ENCODE peak calls at places on chromosomes 5 and 9, in ten cellular contexts. P is H1, L is cardiac fibroblast, E is right atrium auricular region, F is IMR-90, X is choroid plexus epithelial cell, H is ovary, Z is astrocyte of the spinal cord, D is fibroblast of mammary gland, K is pancreas. M is an unnamed sample.

GRCh38 chr5:68727931-68728330 is 365.9 kb upstream of the SLC30A5 start:
- DNase-seq in P (no peak), L (no peak), E (no peak), F (no peak), X (no peak), H (no peak), Z (no peak), D (no peak), K (no peak), M (no peak)

GRCh38 chr5:168850683-168851082 is 271.5 kb upstream of the PANK3 start:
- DNase-seq in P (no peak), L (no peak), E (no peak), F (no peak), X (no peak), H (no peak), Z (no peak), D (no peak), K (no peak), M (no peak)

GRCh38 chr5:81803812-81804211 is 52.9 kb upstream of the SSBP2 start:
- DNase-seq in P (no peak), L (no peak), E (no peak), F (no peak), X (no peak), H (no peak), Z (no peak), D (no peak), K (no peak), M (no peak)

GRCh38 chr5:118698774-118699173 is 289.6 kb downstream of the DTWD2 start:
- DNase-seq in P (no peak), L (no peak), E (no peak), F (no peak), X (no peak), H (no peak), Z (no peak), D (no peak), K (no peak), M (no peak)

GRCh38 chr5:13632676-13633075 is 311.8 kb downstream of the DNAH5 start:
- DNase-seq in P (no peak), L (no peak), E (no peak), F (peak), X (no peak), H (no peak), Z (no peak), D (no peak), K (no peak), M (no peak)

GRCh38 chr9:136926154-136926704 is 18.3 kb downstream of the FBXW5 start:
- DNase-seq in P (no peak), L (no peak), E (no peak), F (no peak), X (peak), H (no peak), Z (no peak), D (no peak), K (no peak), M (no peak)

GRCh38 chr9:17470015-17470414 is 108.9 kb upstream of the SH3GL2 start:
- DNase-seq in P (no peak), L (no peak), E (no peak), F (no peak), X (no peak), H (no peak), Z (no peak), D (no peak), K (no peak), M (no peak)

GRCh38 chr5:176192094-176192721 is 46.0 kb upstream of the SIMC1 start:
- DNase-seq in P (no peak), L (no peak), E (no peak), F (no peak), X (no peak), H (no peak), Z (no peak), D (no peak), K (no peak), M (no peak)

GRCh38 chr9:85163415-85163814 is 493.9 kb downstream of the NTRK2 start:
- DNase-seq in P (no peak), L (peak), E (no peak), F (no peak), X (no peak), H (no peak), Z (no peak), D (peak), K (no peak), M (no peak)

GRCh38 chr9:69885474-69885929 is 64.9 kb downstream of the CFAP95 start:
- DNase-seq in P (no peak), L (peak), E (no peak), F (no peak), X (peak), H (no peak), Z (peak), D (no peak), K (no peak), M (no peak)

GRCh38 chr9:69885931-69886330 is 65.3 kb downstream of the CFAP95 start:
- DNase-seq in P (no peak), L (no peak), E (no peak), F (no peak), X (no peak), H (no peak), Z (no peak), D (no peak), K (no peak), M (no peak)

GRCh38 chr9:69877852-69878507 is 57.4 kb downstream of the CFAP95 start:
- DNase-seq in P (no peak), L (peak), E (no peak), F (peak), X (peak), H (no peak), Z (peak), D (peak), K (no peak), M (no peak)

GRCh38 chr9:69888876-69889585 is 68.4 kb downstream of the CFAP95 start:
- DNase-seq in P (no peak), L (no peak), E (no peak), F (no peak), X (no peak), H (no peak), Z (no peak), D (no peak), K (no peak), M (no peak)

GRCh38 chr9:69882998-69883565 is 62.5 kb downstream of the CFAP95 start:
- DNase-seq in P (no peak), L (no peak), E (no peak), F (no peak), X (no peak), H (no peak), Z (no peak), D (no peak), K (no peak), M (no peak)
- H3K4me3 ChIP-seq in P (no peak), L (no peak), E (no peak), F (no peak), X (no peak), H (no peak), Z (no peak), D (no peak), K (no peak), M (no peak)

GRCh38 chr9:123524866-123525265 is 168.9 kb downstream of the CRB2 start:
- DNase-seq in P (no peak), L (no peak), E (no peak), F (no peak), X (no peak), H (no peak), Z (no peak), D (no peak), K (no peak), M (no peak)

GRCh38 chr9:123525957-123526356 is 170.0 kb downstream of the CRB2 start:
- DNase-seq in P (no peak), L (no peak), E (no peak), F (no peak), X (no peak), H (no peak), Z (no peak), D (no peak), K (no peak), M (no peak)

GRCh38 chr9:123522921-123523320 is 166.9 kb downstream of the CRB2 start:
- DNase-seq in P (no peak), L (no peak), E (no peak), F (no peak), X (no peak), H (no peak), Z (no peak), D (no peak), K (no peak), M (no peak)

GRCh38 chr9:123525424-123525823 is 169.4 kb downstream of the CRB2 start:
- DNase-seq in P (no peak), L (no peak), E (no peak), F (no peak), X (no peak), H (no peak), Z (no peak), D (no peak), K (no peak), M (no peak)

DNA sequence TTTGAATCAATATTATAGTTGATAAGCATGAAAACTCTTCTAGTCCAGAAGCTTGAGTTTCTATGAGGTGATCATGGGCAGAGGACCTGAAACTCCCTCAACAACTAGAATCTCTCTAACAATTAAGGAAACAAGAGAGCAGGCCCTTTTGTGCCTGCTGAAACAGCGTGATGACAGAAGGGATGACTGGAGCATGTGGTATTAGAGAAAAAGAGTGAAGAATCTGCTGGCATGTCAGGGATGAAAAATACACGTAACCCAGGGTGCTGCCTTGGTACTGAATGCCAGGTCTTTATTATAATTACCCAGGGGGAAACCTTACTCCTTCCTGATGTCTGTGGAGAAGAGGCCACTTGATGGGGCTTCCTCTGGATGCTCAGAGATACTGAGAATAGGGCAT is 167.8 kb downstream of the CRB2 start:
- DNase-seq in P (no peak), L (no peak), E (no peak), F (no peak), X (no peak), H (no peak), Z (no peak), D (no peak), K (no peak), M (no peak)
- H3K4me3 ChIP-seq in P (no peak), L (no peak), E (no peak), F (no peak), X (no peak), H (no peak), Z (no peak), D (no peak), K (no peak), M (no peak)

GRCh38 chr5:179530069-179530998 is 20.0 kb upstream of the RUFY1 start:
- DNase-seq in P (peak), L (peak), E (peak), F (no peak), X (peak), H (peak), Z (no peak), D (peak), K (no peak), M (no peak)

GRCh38 chr5:179533907-179534306 is 16.4 kb upstream of the RUFY1 start:
- DNase-seq in P (no peak), L (no peak), E (no peak), F (no peak), X (no peak), H (no peak), Z (no peak), D (no peak), K (no peak), M (no peak)

GRCh38 chr5:179536676-179537075 is 13.7 kb upstream of the RUFY1 start:
- DNase-seq in P (no peak), L (no peak), E (no peak), F (no peak), X (no peak), H (no peak), Z (no peak), D (no peak), K (no peak), M (no peak)

GRCh38 chr5:179533024-179533423 is 17.3 kb upstream of the RUFY1 start:
- DNase-seq in P (no peak), L (no peak), E (no peak), F (no peak), X (no peak), H (no peak), Z (no peak), D (no peak), K (no peak), M (no peak)

GRCh38 chr5:179534431-179534830 is 15.9 kb upstream of the RUFY1 start:
- DNase-seq in P (no peak), L (no peak), E (no peak), F (no peak), X (no peak), H (no peak), Z (no peak), D (no peak), K (no peak), M (no peak)
- H3K4me3 ChIP-seq in P (no peak), L (no peak), E (no peak), F (no peak), X (no peak), H (no peak), Z (no peak), D (no peak), K (no peak), M (no peak)

DNA sequence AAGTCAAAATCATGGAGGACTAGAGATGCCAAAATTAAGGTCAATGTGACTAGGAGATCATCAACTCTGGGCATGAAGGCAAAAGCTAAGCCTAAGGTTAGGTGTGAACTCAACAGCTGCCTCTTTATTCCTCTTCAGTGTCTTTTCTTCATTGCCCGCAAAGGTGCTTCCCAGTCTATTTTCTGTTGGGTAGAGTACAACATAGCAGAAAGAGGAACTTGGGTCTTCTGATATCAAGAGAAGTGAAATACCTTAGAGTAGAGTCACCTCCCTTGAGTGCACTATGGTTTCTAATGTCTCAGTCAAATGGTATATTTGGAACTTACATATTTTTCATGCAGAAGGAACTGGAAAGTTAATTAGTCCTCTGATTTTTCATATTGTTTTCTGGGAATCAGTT is 122.5 kb upstream of the GRIN3A start:
- DNase-seq in P (no peak), L (no peak), E (no peak), F (no peak), X (no peak), H (no peak), Z (no peak), D (no peak), K (no peak), M (no peak)
- H3K4me3 ChIP-seq in P (no peak), L (no peak), E (no peak), F (no peak), X (no peak), H (no peak), Z (no peak), D (no peak), K (no peak), M (no peak)

GRCh38 chr5:84383816-84384603 is 670 bp downstream of the EDIL3 start:
- DNase-seq in P (peak), L (peak), E (no peak), F (peak), X (peak), H (peak), Z (peak), D (peak), K (no peak), M (no peak)
- H3K4me3 ChIP-seq in P (peak), L (peak), E (peak), F (peak), X (peak), H (peak), Z (peak), D (peak), K (peak), M (peak)

DNA sequence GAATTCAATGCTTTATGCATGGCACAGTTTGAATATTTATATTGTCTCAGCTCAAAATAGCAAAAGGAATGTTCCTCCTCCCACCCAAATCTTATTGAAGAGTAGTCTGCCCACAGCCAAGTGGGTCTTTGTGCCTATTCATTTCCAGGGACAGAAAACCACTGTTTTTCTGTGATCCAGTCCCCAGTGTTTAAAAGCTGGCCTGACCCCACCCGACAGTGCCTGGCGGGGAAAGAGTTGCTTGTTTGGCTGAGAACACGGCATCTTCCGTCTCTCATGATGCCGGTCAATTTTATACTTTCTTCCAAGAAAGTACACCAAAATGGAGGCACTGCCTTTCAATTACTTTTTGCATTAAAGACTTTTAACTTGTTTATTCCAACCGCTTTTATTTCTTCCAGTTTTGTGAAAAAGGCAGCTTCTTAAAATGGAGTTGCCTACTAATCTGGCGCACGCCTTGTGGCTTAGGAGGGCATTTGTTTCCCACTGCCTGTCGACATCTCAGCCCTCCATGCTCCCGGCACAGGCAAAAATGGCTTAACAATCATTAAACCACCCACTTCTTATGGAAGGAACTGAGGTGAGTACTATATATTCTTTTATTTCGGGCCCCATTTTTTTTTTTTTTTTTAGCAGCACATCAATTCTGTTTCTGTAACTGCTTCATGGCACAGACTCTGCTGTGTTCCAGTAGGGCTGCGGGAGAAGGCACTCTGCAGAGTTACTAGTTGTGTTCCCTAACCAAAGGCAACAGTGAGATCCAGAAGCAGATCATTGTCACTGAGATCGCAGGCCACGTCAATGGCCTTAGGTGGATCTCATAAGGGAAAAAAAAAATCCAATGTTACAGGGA is 52.2 kb downstream of the HABP4 start:
- DNase-seq in P (no peak), L (no peak), E (no peak), F (no peak), X (no peak), H (no peak), Z (no peak), D (no peak), K (no peak), M (no peak)
- H3K4me3 ChIP-seq in P (no peak), L (no peak), E (no peak), F (no peak), X (no peak), H (no peak), Z (no peak), D (no peak), K (no peak), M (no peak)

DNA sequence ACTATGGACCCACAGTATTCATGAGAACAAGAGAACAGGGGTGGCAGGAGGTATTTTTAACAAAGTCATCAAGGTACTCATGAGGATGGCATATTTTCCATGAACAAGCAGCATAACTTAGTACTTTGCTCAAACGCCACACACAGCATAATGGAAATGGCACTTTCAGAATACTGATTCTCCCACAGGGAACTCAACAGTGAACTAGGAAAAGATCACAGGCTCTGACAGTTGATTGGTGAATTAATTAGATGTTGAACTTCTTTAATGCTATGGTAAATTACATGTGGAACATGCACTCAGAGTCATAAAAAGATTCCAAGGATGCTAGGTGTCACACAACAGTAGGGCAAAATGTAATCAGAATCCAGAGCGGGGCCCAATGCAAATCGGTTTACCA is 1088.6 kb upstream of the C9orf72 start:
- DNase-seq in P (no peak), L (no peak), E (no peak), F (no peak), X (no peak), H (no peak), Z (no peak), D (no peak), K (no peak), M (no peak)
- H3K4me3 ChIP-seq in P (no peak), L (no peak), E (no peak), F (no peak), X (no peak), H (no peak), Z (no peak), D (no peak), K (no peak), M (no peak)

DNA sequence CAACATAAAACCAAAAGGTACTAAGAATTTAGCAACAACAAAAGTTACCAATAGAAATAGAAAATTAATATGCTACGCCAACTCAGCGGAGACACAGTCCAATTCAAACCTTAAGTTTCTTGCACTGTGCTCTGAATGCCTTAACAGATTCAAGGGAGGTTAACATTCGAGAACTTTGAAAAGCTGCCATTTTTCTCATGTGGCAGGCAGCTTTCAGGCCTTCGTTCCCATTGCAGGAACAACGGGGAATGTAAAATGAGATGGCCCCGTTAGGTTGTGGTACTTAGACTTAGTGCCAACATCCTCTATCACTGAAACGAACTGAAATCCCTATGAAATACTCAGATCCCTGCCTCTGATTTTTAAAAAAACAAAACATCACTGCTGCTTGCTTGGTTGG is 22.4 kb downstream of the FNBP1 start:
- DNase-seq in P (no peak), L (no peak), E (no peak), F (no peak), X (no peak), H (no peak), Z (no peak), D (no peak), K (no peak), M (no peak)
- H3K4me3 ChIP-seq in P (no peak), L (no peak), E (no peak), F (no peak), X (no peak), H (no peak), Z (no peak), D (no peak), K (no peak), M (no peak)